ENCODE peak calls at places on chromosomes 5 and 9, in seven cellular contexts. X is stomach, L is cardiac muscle cell, W is endothelial cell, J is A549, V is activated B cell treated with CpG ODN at 0.5 μM for 24 hours, P is mesothelial cell of epicardium. F is an unnamed sample.

GRCh38 chr5:14201325-14202061 is 58.4 kb downstream of the TRIO start:
- DNase-seq in X (no peak), L (peak; percentile 63), W (no peak), J (no peak), V (no peak), P (no peak), F (no peak)

GRCh38 chr9:35341585-35341984 is 148.3 kb upstream of the RUSC2 start:
- DNase-seq in X (peak; percentile 39), L (peak; percentile 82), W (no peak), J (no peak), V (no peak), P (no peak), F (no peak)

GRCh38 chr9:134518004-134518606 is 123.5 kb upstream of the COL5A1 start:
- DNase-seq in X (peak; percentile 22), L (no peak), W (no peak), J (no peak), V (no peak), P (no peak), F (no peak)

GRCh38 chr5:133934822-133935793 is 33.3 kb downstream of the C5orf15 start:
- DNase-seq in X (no peak), L (no peak), W (no peak), J (no peak), V (peak; percentile 44), P (no peak), F (no peak)

GRCh38 chr9:105243015-105243686 is 1.3 kb upstream of the SLC44A1 start:
- DNase-seq in X (no peak), L (peak; percentile 68), W (peak; percentile 31), J (no peak), V (no peak), P (no peak), F (no peak)

GRCh38 chr5:149930060-149930753 is 14.4 kb downstream of the PDE6A start:
- DNase-seq in X (no peak), L (peak; percentile 58), W (no peak), J (no peak), V (no peak), P (no peak), F (no peak)

GRCh38 chr5:91076138-91076537 is 307.0 kb downstream of the ARRDC3 start:
- DNase-seq in X (no peak), L (no peak), W (no peak), J (no peak), V (no peak), P (no peak), F (no peak)

GRCh38 chr5:112240011-112240410 is 179.1 kb downstream of the EPB41L4A start:
- DNase-seq in X (no peak), L (no peak), W (no peak), J (peak; percentile 25), V (no peak), P (no peak), F (no peak)

GRCh38 chr5:133819977-133820471 is 148.4 kb downstream of the C5orf15 start:
- DNase-seq in X (no peak), L (no peak), W (no peak), J (no peak), V (no peak), P (no peak), F (no peak)

GRCh38 chr5:173926359-173926758 is 38.2 kb downstream of the CPEB4 start:
- DNase-seq in X (no peak), L (peak; percentile 19), W (no peak), J (no peak), V (no peak), P (no peak), F (no peak)

GRCh38 chr9:119963258-119963797 is 594.1 kb upstream of the BRINP1 start:
- DNase-seq in X (no peak), L (peak; percentile 86), W (peak; percentile 7), J (peak; percentile 37), V (no peak), P (no peak), F (no peak)

GRCh38 chr5:175542232-175542965 is 64.0 kb downstream of the SFXN1 start:
- DNase-seq in X (peak; percentile 27), L (no peak), W (no peak), J (no peak), V (no peak), P (no peak), F (no peak)

GRCh38 chr5:92566113-92566767 is 1014.8 kb downstream of the NR2F1-AS1 start:
- DNase-seq in X (no peak), L (no peak), W (no peak), J (no peak), V (no peak), P (no peak), F (no peak)

DNA sequence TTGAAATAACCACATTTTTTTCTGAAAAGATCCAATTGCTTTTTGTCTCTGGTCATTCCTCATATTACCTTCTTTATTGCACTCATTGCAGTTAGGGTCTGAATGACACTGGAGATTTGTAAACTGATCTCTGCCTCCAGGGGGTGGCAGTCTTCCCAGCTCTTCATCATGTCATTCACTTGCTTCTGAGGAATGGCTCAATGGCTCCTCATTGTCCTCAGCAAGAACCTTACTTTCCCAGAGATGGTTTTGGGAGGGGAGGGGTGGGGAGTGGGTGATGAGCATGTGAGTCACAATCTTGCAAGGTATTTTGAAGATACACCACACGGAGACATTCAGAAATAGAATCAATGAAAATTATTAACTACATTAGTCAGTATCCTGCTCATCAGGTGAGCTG is 159.8 kb upstream of the GAS1 start:
- DNase-seq in X (no peak), L (no peak), W (no peak), J (no peak), V (no peak), P (no peak), F (no peak)
- TF ChIP-seq CTCF in X (no peak), L (peak; percentile 8), W (no peak), J (no peak), V (no peak), P (no peak), F (peak; percentile 26)

DNA sequence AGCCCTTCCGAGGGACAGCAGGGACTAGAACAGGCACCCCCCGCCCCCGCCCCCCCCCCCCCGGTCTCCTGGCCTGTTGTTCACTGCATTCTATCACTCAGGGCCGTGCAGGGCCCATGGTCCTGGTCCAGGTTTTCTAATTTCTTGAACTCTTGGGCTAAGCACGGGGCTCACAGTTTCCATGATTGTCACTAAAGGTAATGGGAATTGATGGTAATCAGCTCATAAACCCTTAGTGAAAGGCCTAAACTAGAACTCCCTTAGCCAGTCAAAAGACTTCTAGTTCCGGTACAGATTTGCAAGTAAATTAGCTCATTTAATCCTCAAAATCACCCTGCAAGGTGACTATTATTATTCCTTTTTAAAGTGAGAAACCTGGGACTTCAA is 14.7 kb upstream of the PWWP2A start:
- DNase-seq in X (no peak), L (no peak), W (no peak), J (no peak), V (no peak), P (no peak), F (no peak)
- TF ChIP-seq CTCF in X (no peak), L (no peak), W (no peak), J (no peak), V (no peak), P (no peak), F (no peak)

GRCh38 chr5:94693043-94693822 is 74.8 kb downstream of the SLF1 start:
- DNase-seq in X (no peak), L (peak; percentile 80), W (no peak), J (no peak), V (no peak), P (no peak), F (no peak)
- TF ChIP-seq CTCF in X (peak; percentile 33), L (peak; percentile 43), W (no peak), J (peak; percentile 54), V (no peak), P (peak; percentile 33), F (peak; percentile 48)

DNA sequence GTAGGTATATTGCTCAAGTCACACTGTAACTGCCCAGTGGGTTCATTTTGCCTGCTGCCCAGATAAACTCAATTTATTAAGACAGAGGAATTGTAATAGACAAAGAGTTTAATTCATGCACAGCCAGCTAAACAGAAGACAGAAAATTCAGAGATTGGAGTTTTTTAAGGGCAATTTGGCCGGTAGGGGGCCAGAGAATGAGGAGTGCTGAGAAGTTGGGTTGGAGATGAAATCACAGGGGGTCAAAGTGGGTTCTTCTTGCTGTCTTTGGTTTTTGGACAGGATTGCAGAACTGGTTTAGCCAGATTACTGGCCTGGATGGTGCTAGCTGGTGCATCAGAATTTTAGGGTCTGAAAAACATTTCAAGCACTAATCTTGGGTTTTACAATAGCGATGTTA is 20.7 kb upstream of the IL33 start:
- DNase-seq in X (no peak), L (peak; percentile 19), W (no peak), J (no peak), V (no peak), P (no peak), F (no peak)
- TF ChIP-seq CTCF in X (no peak), L (peak; percentile 38), W (peak; percentile 18), J (no peak), V (no peak), P (peak; percentile 54), F (peak; percentile 28)

GRCh38 chr5:113447651-113448050 is 12.9 kb upstream of the TSSK1B start:
- DNase-seq in X (no peak), L (peak; percentile 31), W (peak; percentile 50), J (peak; percentile 19), V (no peak), P (no peak), F (no peak)
- TF ChIP-seq CTCF in X (no peak), L (peak; percentile 10), W (peak; percentile 24), J (no peak), V (no peak), P (no peak), F (peak; percentile 25)